ENCODE peak calls at places on chromosomes 2 and 18, in six cellular contexts. One of them, this sample, is unnamed.

GRCh38 chr2:127401757-127402695 is 14.3 kb upstream of the MAP3K2 start:
- DNase-seq in endodermal cell: peak; percentile 38
- DNase-seq in body of pancreas: no peak
- DNase-seq in neuronal stem cell: no peak
- DNase-seq in ovary: no peak
- DNase-seq in SK-N-SH: no peak
- DNase-seq in this sample: no peak

GRCh38 chr2:24055750-24056149 is 6.2 kb downstream of the FKBP1B start:
- DNase-seq in endodermal cell: no peak
- DNase-seq in body of pancreas: no peak
- DNase-seq in neuronal stem cell: no peak
- DNase-seq in ovary: no peak
- DNase-seq in SK-N-SH: no peak
- DNase-seq in this sample: no peak

GRCh38 chr2:29691386-29691950 is 229.9 kb downstream of the ALK start:
- DNase-seq in endodermal cell: no peak
- DNase-seq in body of pancreas: no peak
- DNase-seq in neuronal stem cell: no peak
- DNase-seq in ovary: no peak
- DNase-seq in SK-N-SH: no peak
- DNase-seq in this sample: no peak

GRCh38 chr2:160332318-160332717 is 132.2 kb upstream of the ITGB6 start:
- DNase-seq in endodermal cell: peak; percentile 63
- DNase-seq in body of pancreas: no peak
- DNase-seq in neuronal stem cell: no peak
- DNase-seq in ovary: no peak
- DNase-seq in SK-N-SH: peak; percentile 37
- DNase-seq in this sample: no peak

GRCh38 chr2:83953661-83954060 is 505.4 kb downstream of the SUCLG1 start:
- DNase-seq in endodermal cell: peak; percentile 74
- DNase-seq in body of pancreas: no peak
- DNase-seq in neuronal stem cell: no peak
- DNase-seq in ovary: no peak
- DNase-seq in SK-N-SH: no peak
- DNase-seq in this sample: no peak

GRCh38 chr18:34771958-34772357 is 61.9 kb downstream of the DTNA start:
- DNase-seq in endodermal cell: no peak
- DNase-seq in body of pancreas: no peak
- DNase-seq in neuronal stem cell: no peak
- DNase-seq in ovary: no peak
- DNase-seq in SK-N-SH: no peak
- DNase-seq in this sample: no peak

GRCh38 chr2:41698787-41699422 is 348.9 kb upstream of the PKDCC start:
- DNase-seq in endodermal cell: peak; percentile 87
- DNase-seq in body of pancreas: peak; percentile 41
- DNase-seq in neuronal stem cell: peak; percentile 45
- DNase-seq in ovary: peak; percentile 64
- DNase-seq in SK-N-SH: peak; percentile 85
- DNase-seq in this sample: no peak

GRCh38 chr18:51250006-51250405 is 52.5 kb upstream of the MEX3C start:
- DNase-seq in endodermal cell: no peak
- DNase-seq in body of pancreas: no peak
- DNase-seq in neuronal stem cell: no peak
- DNase-seq in ovary: no peak
- DNase-seq in SK-N-SH: no peak
- DNase-seq in this sample: no peak

GRCh38 chr18:36411745-36412168 is 114.2 kb downstream of the FHOD3 start:
- DNase-seq in endodermal cell: peak; percentile 90
- DNase-seq in body of pancreas: no peak
- DNase-seq in neuronal stem cell: peak; percentile 12
- DNase-seq in ovary: no peak
- DNase-seq in SK-N-SH: peak; percentile 41
- DNase-seq in this sample: no peak

GRCh38 chr18:62485684-62486083 is 37.1 kb upstream of the ZCCHC2 start:
- DNase-seq in endodermal cell: no peak
- DNase-seq in body of pancreas: no peak
- DNase-seq in neuronal stem cell: no peak
- DNase-seq in ovary: no peak
- DNase-seq in SK-N-SH: no peak
- DNase-seq in this sample: no peak

GRCh38 chr2:237735762-237736161 is 62.8 kb upstream of the RBM44 start:
- DNase-seq in endodermal cell: no peak
- DNase-seq in body of pancreas: no peak
- DNase-seq in neuronal stem cell: no peak
- DNase-seq in ovary: no peak
- DNase-seq in SK-N-SH: no peak
- DNase-seq in this sample: no peak

GRCh38 chr2:116490511-116491145 is 1323.9 kb upstream of the DDX18 start:
- DNase-seq in endodermal cell: no peak
- DNase-seq in body of pancreas: no peak
- DNase-seq in neuronal stem cell: no peak
- DNase-seq in ovary: no peak
- DNase-seq in SK-N-SH: no peak
- DNase-seq in this sample: no peak

GRCh38 chr2:88239781-88240180 is 69.6 kb downstream of the THNSL2 start:
- DNase-seq in endodermal cell: no peak
- DNase-seq in body of pancreas: no peak
- DNase-seq in neuronal stem cell: no peak
- DNase-seq in ovary: no peak
- DNase-seq in SK-N-SH: no peak
- DNase-seq in this sample: no peak

GRCh38 chr2:175293776-175294175 is 112.3 kb upstream of the ATP5MC3 start:
- DNase-seq in endodermal cell: no peak
- DNase-seq in body of pancreas: no peak
- DNase-seq in neuronal stem cell: no peak
- DNase-seq in ovary: no peak
- DNase-seq in SK-N-SH: no peak
- DNase-seq in this sample: no peak

GRCh38 chr2:70047406-70048033 is 39.8 kb upstream of the PCBP1 start:
- DNase-seq in endodermal cell: no peak
- DNase-seq in body of pancreas: no peak
- DNase-seq in neuronal stem cell: no peak
- DNase-seq in ovary: no peak
- DNase-seq in SK-N-SH: no peak
- DNase-seq in this sample: no peak

GRCh38 chr2:127634066-127634617 is 11.8 kb upstream of the GPR17 start:
- DNase-seq in endodermal cell: no peak
- DNase-seq in body of pancreas: no peak
- DNase-seq in neuronal stem cell: no peak
- DNase-seq in ovary: no peak
- DNase-seq in SK-N-SH: peak; percentile 73
- DNase-seq in this sample: no peak

GRCh38 chr2:179268277-179268935 is 3.8 kb upstream of the SESTD1 start:
- DNase-seq in endodermal cell: no peak
- DNase-seq in body of pancreas: no peak
- DNase-seq in neuronal stem cell: no peak
- DNase-seq in ovary: no peak
- DNase-seq in SK-N-SH: no peak
- DNase-seq in this sample: no peak

GRCh38 chr18:29351171-29351570 is 1174.2 kb upstream of the CDH2 start:
- DNase-seq in endodermal cell: no peak
- DNase-seq in body of pancreas: no peak
- DNase-seq in neuronal stem cell: no peak
- DNase-seq in ovary: no peak
- DNase-seq in SK-N-SH: no peak
- DNase-seq in this sample: no peak

GRCh38 chr2:62479917-62480316 is 26.1 kb downstream of the TMEM17 start:
- DNase-seq in endodermal cell: no peak
- DNase-seq in body of pancreas: no peak
- DNase-seq in neuronal stem cell: no peak
- DNase-seq in ovary: no peak
- DNase-seq in SK-N-SH: no peak
- DNase-seq in this sample: no peak

GRCh38 chr18:76456823-76457222 is 38.2 kb downstream of the ZNF516 start:
- DNase-seq in endodermal cell: no peak
- DNase-seq in body of pancreas: no peak
- DNase-seq in neuronal stem cell: no peak
- DNase-seq in ovary: no peak
- DNase-seq in SK-N-SH: no peak
- DNase-seq in this sample: no peak

GRCh38 chr2:1117569-1117968 is 166.9 kb downstream of the SNTG2 start:
- DNase-seq in endodermal cell: no peak
- DNase-seq in body of pancreas: no peak
- DNase-seq in neuronal stem cell: no peak
- DNase-seq in ovary: no peak
- DNase-seq in SK-N-SH: peak; percentile 49
- DNase-seq in this sample: no peak

GRCh38 chr2:120709608-120710041 is 26.0 kb upstream of the GLI2 start:
- DNase-seq in endodermal cell: peak; percentile 79
- DNase-seq in body of pancreas: no peak
- DNase-seq in neuronal stem cell: no peak
- DNase-seq in ovary: no peak
- DNase-seq in SK-N-SH: peak; percentile 63
- DNase-seq in this sample: no peak

GRCh38 chr2:47719099-47719498 is 63.8 kb upstream of the MSH6 start:
- DNase-seq in endodermal cell: no peak
- DNase-seq in body of pancreas: no peak
- DNase-seq in neuronal stem cell: no peak
- DNase-seq in ovary: no peak
- DNase-seq in SK-N-SH: no peak
- DNase-seq in this sample: no peak

GRCh38 chr2:132568679-132569078 is 101.3 kb downstream of the LYPD1 start:
- DNase-seq in endodermal cell: no peak
- DNase-seq in body of pancreas: peak; percentile 42
- DNase-seq in neuronal stem cell: no peak
- DNase-seq in ovary: no peak
- DNase-seq in SK-N-SH: no peak
- DNase-seq in this sample: no peak

GRCh38 chr2:47162780-47163179 is 7.7 kb upstream of the STPG4 start:
- DNase-seq in endodermal cell: no peak
- DNase-seq in body of pancreas: no peak
- DNase-seq in neuronal stem cell: no peak
- DNase-seq in ovary: no peak
- DNase-seq in SK-N-SH: no peak
- DNase-seq in this sample: no peak

GRCh38 chr2:45397292-45397691 is 213.8 kb downstream of the SRBD1 start:
- DNase-seq in endodermal cell: no peak
- DNase-seq in body of pancreas: no peak
- DNase-seq in neuronal stem cell: no peak
- DNase-seq in ovary: no peak
- DNase-seq in SK-N-SH: no peak
- DNase-seq in this sample: no peak

GRCh38 chr2:122018736-122019135 is 263.3 kb downstream of the TSN start:
- DNase-seq in endodermal cell: no peak
- DNase-seq in body of pancreas: no peak
- DNase-seq in neuronal stem cell: no peak
- DNase-seq in ovary: no peak
- DNase-seq in SK-N-SH: no peak
- DNase-seq in this sample: no peak

GRCh38 chr18:47323158-47323557 is 71.7 kb upstream of the SKOR2 start:
- DNase-seq in endodermal cell: no peak
- DNase-seq in body of pancreas: no peak
- DNase-seq in neuronal stem cell: no peak
- DNase-seq in ovary: no peak
- DNase-seq in SK-N-SH: no peak
- DNase-seq in this sample: no peak

GRCh38 chr2:143051480-143051879 is 77.7 kb upstream of the ARHGAP15 start:
- DNase-seq in endodermal cell: no peak
- DNase-seq in body of pancreas: no peak
- DNase-seq in neuronal stem cell: no peak
- DNase-seq in ovary: no peak
- DNase-seq in SK-N-SH: no peak
- DNase-seq in this sample: no peak

GRCh38 chr18:32677578-32677977 is 95.2 kb downstream of the KLHL14 start:
- DNase-seq in endodermal cell: no peak
- DNase-seq in body of pancreas: no peak
- DNase-seq in neuronal stem cell: no peak
- DNase-seq in ovary: no peak
- DNase-seq in SK-N-SH: no peak
- DNase-seq in this sample: no peak

GRCh38 chr2:27133195-27133875 is 1.1 kb downstream of the PREB start:
- DNase-seq in endodermal cell: no peak
- DNase-seq in body of pancreas: peak; percentile 42
- DNase-seq in neuronal stem cell: no peak
- DNase-seq in ovary: no peak
- DNase-seq in SK-N-SH: peak; percentile 55
- DNase-seq in this sample: no peak

GRCh38 chr2:150207979-150208378 is 279.5 kb downstream of the RND3 start:
- DNase-seq in endodermal cell: no peak
- DNase-seq in body of pancreas: peak; percentile 28
- DNase-seq in neuronal stem cell: no peak
- DNase-seq in ovary: no peak
- DNase-seq in SK-N-SH: peak; percentile 7
- DNase-seq in this sample: no peak

GRCh38 chr2:142065700-142066099 is 65.1 kb downstream of the LRP1B start:
- DNase-seq in endodermal cell: no peak
- DNase-seq in body of pancreas: no peak
- DNase-seq in neuronal stem cell: no peak
- DNase-seq in ovary: no peak
- DNase-seq in SK-N-SH: no peak
- DNase-seq in this sample: no peak

GRCh38 chr2:96203130-96204028 is 5.2 kb downstream of the STARD7 start:
- DNase-seq in endodermal cell: no peak
- DNase-seq in body of pancreas: no peak
- DNase-seq in neuronal stem cell: no peak
- DNase-seq in ovary: no peak
- DNase-seq in SK-N-SH: no peak
- DNase-seq in this sample: no peak
- H3K4me3 ChIP-seq in endodermal cell: no peak overlapping the region
- H3K4me3 ChIP-seq in body of pancreas: no peak overlapping the region
- H3K4me3 ChIP-seq in neuronal stem cell: no peak overlapping the region
- H3K4me3 ChIP-seq in ovary: no peak overlapping the region
- H3K4me3 ChIP-seq in SK-N-SH: no peak overlapping the region
- H3K4me3 ChIP-seq in this sample: no peak overlapping the region

GRCh38 chr2:236682651-236683422 is 113.2 kb downstream of the ACKR3 start:
- DNase-seq in endodermal cell: no peak
- DNase-seq in body of pancreas: peak; percentile 50
- DNase-seq in neuronal stem cell: no peak
- DNase-seq in ovary: peak; percentile 25
- DNase-seq in SK-N-SH: no peak
- DNase-seq in this sample: no peak
- H3K27ac ChIP-seq in endodermal cell: no peak overlapping the region
- H3K27ac ChIP-seq in body of pancreas: no peak overlapping the region
- H3K27ac ChIP-seq in neuronal stem cell: no peak overlapping the region
- H3K27ac ChIP-seq in ovary: no peak overlapping the region
- H3K27ac ChIP-seq in SK-N-SH: no peak overlapping the region
- H3K27ac ChIP-seq in this sample: no peak overlapping the region

DNA sequence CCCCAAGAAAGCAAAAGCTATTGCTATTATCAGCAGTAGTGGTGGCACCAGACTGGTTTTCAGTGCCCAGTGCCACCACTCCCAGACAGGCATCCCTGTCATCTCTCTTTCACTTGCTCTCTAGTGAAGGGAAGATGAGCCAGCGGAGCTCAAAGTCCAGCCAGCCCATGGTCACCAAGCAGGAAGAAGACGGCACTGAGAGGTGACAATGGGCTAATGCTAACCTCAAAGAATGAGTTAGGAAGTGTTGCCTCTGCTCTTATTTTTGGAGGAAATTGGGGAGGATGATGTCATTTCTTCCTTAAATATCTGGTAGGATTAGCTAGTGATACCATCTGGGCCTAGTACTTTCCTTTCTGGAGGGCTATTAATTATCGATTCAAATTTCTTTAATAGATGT is 1.7 kb downstream of the SP140 start:
- DNase-seq in endodermal cell: no peak
- DNase-seq in body of pancreas: no peak
- DNase-seq in neuronal stem cell: no peak
- DNase-seq in ovary: no peak
- DNase-seq in SK-N-SH: no peak
- DNase-seq in this sample: no peak
- H3K4me3 ChIP-seq in endodermal cell: no peak overlapping the region
- H3K4me3 ChIP-seq in body of pancreas: no peak overlapping the region
- H3K4me3 ChIP-seq in neuronal stem cell: no peak overlapping the region
- H3K4me3 ChIP-seq in ovary: no peak overlapping the region
- H3K4me3 ChIP-seq in SK-N-SH: no peak overlapping the region
- H3K4me3 ChIP-seq in this sample: no peak overlapping the region

GRCh38 chr2:159140070-159140774 is 146.3 kb downstream of the WDSUB1 start:
- DNase-seq in endodermal cell: no peak
- DNase-seq in body of pancreas: no peak
- DNase-seq in neuronal stem cell: no peak
- DNase-seq in ovary: no peak
- DNase-seq in SK-N-SH: no peak
- DNase-seq in this sample: no peak
- H3K27ac ChIP-seq in endodermal cell: no peak overlapping the region
- H3K27ac ChIP-seq in body of pancreas: no peak overlapping the region
- H3K27ac ChIP-seq in neuronal stem cell: no peak overlapping the region
- H3K27ac ChIP-seq in ovary: no peak overlapping the region
- H3K27ac ChIP-seq in SK-N-SH: peak overlapping the region; percentile 97
- H3K27ac ChIP-seq in this sample: peak overlapping the region; percentile 13